ENCODE peak calls at places on chromosomes 12 and 14, in ten cellular contexts. V, W, T, X, Z, J, N, L, O and Y are unnamed samples.

GRCh38 chr12:107196681-107197080 is 103.3 kb upstream of the CRY1 start:
- DNase-seq in W (no peak), V (no peak), J (no peak), O (no peak), Z (no peak), L (no peak), N (peak; percentile 43), T (no peak), X (no peak), Y (no peak)

GRCh38 chr12:40012709-40013108 is 93.2 kb downstream of the SLC2A13 start:
- DNase-seq in T (no peak), L (no peak), O (peak; percentile 47), V (no peak), X (no peak), J (no peak), N (no peak), W (no peak), Z (no peak), Y (no peak)

GRCh38 chr12:115619889-115620288 is 657.6 kb downstream of the MED13L start:
- DNase-seq in O (no peak), J (no peak), L (no peak), X (no peak), N (no peak), V (no peak), W (no peak), Z (no peak), T (no peak), Y (no peak)

GRCh38 chr14:92348154-92348553 is 25.2 kb downstream of the SLC24A4 start:
- DNase-seq in T (no peak), V (no peak), Z (peak; percentile 81), L (no peak), W (no peak), O (no peak), N (no peak), X (no peak), J (no peak), Y (no peak)

GRCh38 chr12:117502633-117503032 is 141.2 kb upstream of the NOS1 start:
- DNase-seq in T (no peak), N (no peak), V (no peak), X (no peak), J (no peak), O (no peak), L (no peak), Z (no peak), W (no peak), Y (no peak)

GRCh38 chr12:124057691-124058090 is 84.7 kb downstream of the ZNF664 start:
- DNase-seq in W (no peak), O (no peak), L (no peak), J (no peak), T (no peak), N (no peak), V (no peak), X (no peak), Z (no peak), Y (no peak)

GRCh38 chr14:52948039-52948438 is 2.8 kb downstream of the FERMT2 start:
- DNase-seq in J (no peak), N (no peak), Z (no peak), L (no peak), O (no peak), V (no peak), X (no peak), T (no peak), W (no peak), Y (no peak)

GRCh38 chr12:96053476-96054261 is 18.3 kb upstream of the LTA4H start:
- DNase-seq in X (no peak), O (no peak), W (no peak), N (no peak), J (no peak), Z (no peak), V (no peak), T (no peak), L (no peak), Y (no peak)

GRCh38 chr12:118126119-118126757 is 9.7 kb upstream of the PEBP1 start:
- DNase-seq in V (no peak), O (no peak), J (no peak), N (no peak), L (no peak), X (no peak), W (peak; percentile 97), T (no peak), Z (no peak), Y (no peak)

GRCh38 chr12:6532927-6533652 is 1.2 kb upstream of the GAPDH start:
- DNase-seq in Z (peak; percentile 33), V (peak; percentile 74), T (no peak), O (peak; percentile 85), J (peak; percentile 48), W (peak; percentile 82), N (peak; percentile 72), L (no peak), X (peak; percentile 92), Y (peak; percentile 73)

GRCh38 chr12:28585146-28585545 is 394.9 kb downstream of the CCDC91 start:
- DNase-seq in N (no peak), V (no peak), L (no peak), W (no peak), J (no peak), O (no peak), Z (no peak), T (no peak), X (no peak), Y (no peak)

GRCh38 chr12:62520361-62520760 is 53.7 kb downstream of the MON2 start:
- DNase-seq in J (no peak), W (no peak), L (no peak), O (no peak), T (no peak), Z (peak; percentile 1), N (no peak), V (no peak), X (no peak), Y (no peak)

GRCh38 chr14:96053600-96054381 is 14.6 kb downstream of the C14orf132 start:
- DNase-seq in N (peak; percentile 7), W (no peak), O (no peak), X (no peak), L (no peak), V (peak; percentile 90), Z (peak; percentile 28), J (no peak), T (peak; percentile 97), Y (no peak)

GRCh38 chr12:15664491-15664890 is 124.7 kb downstream of the EPS8 start:
- DNase-seq in W (no peak), X (no peak), V (no peak), J (no peak), L (no peak), Z (no peak), T (no peak), O (no peak), N (peak; percentile 13), Y (no peak)

GRCh38 chr12:105480162-105480561 is 149.7 kb downstream of the C12orf75 start:
- DNase-seq in V (no peak), W (no peak), J (no peak), N (no peak), Z (no peak), L (no peak), X (no peak), O (peak; percentile 69), T (no peak), Y (no peak)

GRCh38 chr12:1946311-1946710 is 27.9 kb upstream of the CACNA2D4 start:
- DNase-seq in L (no peak), T (no peak), J (no peak), X (no peak), V (no peak), W (no peak), O (no peak), N (no peak), Z (no peak), Y (no peak)

GRCh38 chr12:48816148-48816854 is 2.0 kb upstream of the CACNB3 start:
- DNase-seq in J (no peak), N (no peak), T (no peak), Z (no peak), V (no peak), X (no peak), O (no peak), W (no peak), L (no peak), Y (no peak)

GRCh38 chr12:20367731-20368652 is at the start of gene PDE3A:
- DNase-seq in N (no peak), J (peak; percentile 67), Z (no peak), O (peak; percentile 80), T (no peak), V (peak; percentile 75), W (peak; percentile 52), X (no peak), L (no peak), Y (peak; percentile 61)